ENCODE peak calls at places on chromosomes 12 and 14, in ten cellular contexts. J, A, F, H, K, C, P, O, S and X are unnamed samples.

GRCh38 chr14:88937706-88938105 is 113.3 kb downstream of the TTC8 start:
- DNase-seq in J (no peak), A (peak), F (no peak), H (no peak), K (no peak), C (no peak), P (no peak), O (no peak), S (no peak), X (no peak)

GRCh38 chr12:78392918-78393317 is 471.7 kb upstream of the SYT1 start:
- DNase-seq in J (no peak), A (no peak), F (no peak), H (no peak), K (no peak), C (no peak), P (no peak), O (no peak), S (no peak), X (no peak)

GRCh38 chr14:37027188-37027824 is 145.1 kb downstream of the SLC25A21 start:
- DNase-seq in J (no peak), A (no peak), F (no peak), H (no peak), K (no peak), C (no peak), P (no peak), O (peak), S (no peak), X (peak)

GRCh38 chr14:93655078-93655750 is 133.1 kb downstream of the PRIMA1 start:
- DNase-seq in J (peak), A (no peak), F (no peak), H (peak), K (peak), C (no peak), P (peak), O (peak), S (no peak), X (peak)

GRCh38 chr12:106595268-106595667 is 12.5 kb downstream of the RFX4 start:
- DNase-seq in J (no peak), A (no peak), F (no peak), H (no peak), K (no peak), C (no peak), P (no peak), O (no peak), S (no peak), X (no peak)

GRCh38 chr12:110330544-110330943 is 49.5 kb downstream of the ATP2A2 start:
- DNase-seq in J (no peak), A (no peak), F (no peak), H (no peak), K (no peak), C (no peak), P (no peak), O (no peak), S (no peak), X (no peak)

GRCh38 chr12:41556176-41556575 is 368.1 kb downstream of the PDZRN4 start:
- DNase-seq in J (no peak), A (no peak), F (no peak), H (no peak), K (no peak), C (no peak), P (no peak), O (no peak), S (no peak), X (no peak)

GRCh38 chr12:89160716-89161123 is 191.6 kb downstream of the DUSP6 start:
- DNase-seq in J (no peak), A (peak), F (no peak), H (peak), K (no peak), C (no peak), P (no peak), O (peak), S (peak), X (no peak)

GRCh38 chr14:60884134-60884533 is 96.7 kb downstream of the TRMT5 start:
- DNase-seq in J (no peak), A (no peak), F (no peak), H (no peak), K (no peak), C (no peak), P (no peak), O (no peak), S (no peak), X (no peak)

GRCh38 chr12:25287610-25288009 is 36.9 kb upstream of the KRAS start:
- DNase-seq in J (no peak), A (no peak), F (no peak), H (no peak), K (no peak), C (no peak), P (no peak), O (no peak), S (no peak), X (no peak)

GRCh38 chr14:79576434-79576833 is 634.9 kb downstream of the DIO2 start:
- DNase-seq in J (no peak), A (no peak), F (no peak), H (no peak), K (no peak), C (no peak), P (no peak), O (no peak), S (no peak), X (no peak)

GRCh38 chr12:27331299-27331926 is 1.2 kb upstream of the BMAL2 start:
- DNase-seq in J (no peak), A (no peak), F (no peak), H (peak), K (no peak), C (no peak), P (peak), O (peak), S (no peak), X (no peak)